ENCODE peak calls at places on chromosome 1, in seven cellular contexts. Q is activated CD8-positive, alpha-beta memory T cell treated with anti-CD3 and anti-CD28 coated beads for 1 hour; Y is ACHN; V is WTC11; F is T-cell; L is Right ventricle myocardium inferior; R is HTR-8/SVneo. X is an unnamed sample.

GRCh38 chr1:204943495-204943894 is 72.8 kb downstream of the NFASC start:
- DNase-seq in R (no peak), F (no peak), L (no peak), Q (no peak), Y (no peak), V (no peak), X (no peak)

GRCh38 chr1:202590975-202591411 is 119.3 kb downstream of the SYT2 start:
- DNase-seq in R (no peak), L (no peak), Q (no peak), F (no peak), Y (no peak), V (no peak), X (no peak)

GRCh38 chr1:154557939-154558609 is 388 bp downstream of the UBE2Q1 start:
- DNase-seq in R (no peak), V (peak; percentile 38), Y (peak; percentile 39), L (peak; percentile 88), F (peak; percentile 32), Q (peak; percentile 18), X (no peak)

GRCh38 chr1:110281363-110282290 is 57.5 kb upstream of the RBM15 start:
- DNase-seq in R (no peak), L (no peak), V (no peak), Q (no peak), F (no peak), Y (no peak), X (no peak)

GRCh38 chr1:156697481-156697880 is 7.9 kb downstream of the CRABP2 start:
- DNase-seq in L (peak; percentile 16), Q (no peak), V (no peak), R (no peak), F (no peak), Y (no peak), X (no peak)

GRCh38 chr1:54158071-54158470 is 5.3 kb upstream of the CDCP2 start:
- DNase-seq in Y (peak; percentile 65), V (no peak), R (no peak), F (no peak), L (peak; percentile 57), Q (no peak), X (no peak)

GRCh38 chr1:10561497-10561896 is 86.7 kb downstream of the PEX14 start:
- DNase-seq in F (no peak), Y (no peak), R (no peak), V (no peak), Q (no peak), L (no peak), X (no peak)

GRCh38 chr1:76826072-76826827 is 41.0 kb upstream of the ST6GALNAC5 start:
- DNase-seq in V (no peak), Y (peak; percentile 3), L (no peak), R (no peak), Q (no peak), F (no peak), X (no peak)

GRCh38 chr1:29439615-29440014 is 203.3 kb downstream of the PTPRU start:
- DNase-seq in V (no peak), R (no peak), L (no peak), Q (no peak), Y (no peak), F (no peak), X (no peak)

GRCh38 chr1:41925712-41926111 is 7.0 kb upstream of the HIVEP3 start:
- DNase-seq in L (no peak), V (no peak), Y (no peak), R (no peak), F (no peak), Q (no peak), X (no peak)

GRCh38 chr1:185338719-185339622 is 21.9 kb upstream of the IVNS1ABP start:
- DNase-seq in Q (no peak), F (peak; percentile 24), L (no peak), Y (no peak), V (no peak), R (no peak), X (no peak)

GRCh38 chr1:3746389-3746783 is 5.9 kb upstream of the CCDC27 start:
- DNase-seq in F (no peak), Y (no peak), V (peak; percentile 70), R (no peak), L (no peak), Q (no peak), X (no peak)

GRCh38 chr1:48402619-48403018 is 69.4 kb downstream of the SPATA6 start:
- DNase-seq in Y (no peak), R (no peak), Q (no peak), L (no peak), F (no peak), V (no peak), X (no peak)

GRCh38 chr1:41861509-41862410 is 57.0 kb downstream of the HIVEP3 start:
- DNase-seq in L (no peak), V (no peak), R (no peak), F (no peak), Y (no peak), Q (no peak), X (no peak)

GRCh38 chr1:40178200-40178599 is 17.0 kb downstream of the RLF start:
- DNase-seq in V (no peak), Y (no peak), Q (no peak), L (no peak), R (no peak), F (no peak), X (no peak)

GRCh38 chr1:46244656-46245371 is 2.7 kb upstream of the RAD54L start:
- DNase-seq in L (no peak), R (peak; percentile 44), Y (peak; percentile 39), Q (no peak), F (no peak), V (no peak), X (no peak)

GRCh38 chr1:235147269-235147668 is 13.8 kb downstream of the RBM34 start:
- DNase-seq in V (no peak), R (no peak), L (no peak), F (no peak), Y (no peak), Q (no peak), X (no peak)

GRCh38 chr1:100422065-100422464 is 69.8 kb downstream of the CDC14A start:
- DNase-seq in Y (no peak), Q (no peak), V (no peak), F (no peak), L (no peak), R (no peak), X (no peak)

GRCh38 chr1:161131721-161132409 is 602 bp downstream of the DEDD start:
- DNase-seq in Q (no peak), Y (peak; percentile 18), R (no peak), F (no peak), L (no peak), V (no peak), X (peak; percentile 9)

X was measured in hippocampal formation.